ENCODE peak calls at places on chromosomes 5 and 9, in seven cellular contexts. E is GM04504, A is C1 segment of cervical spinal cord, Q is GM20000, X is mucosa of descending colon, D is GM13977, C is A549. I is an unnamed sample.

GRCh38 chr5:28807230-28807629 is 1768.8 kb upstream of the CDH9 start:
- DNase-seq in E (no peak), A (no peak), Q (no peak), X (no peak), D (no peak), C (no peak), I (no peak)

GRCh38 chr9:100811643-100812042 is 216.9 kb upstream of the PLPPR1 start:
- DNase-seq in E (no peak), A (no peak), Q (no peak), X (no peak), D (no peak), C (no peak), I (no peak)

GRCh38 chr9:6302417-6302816 is 25.8 kb upstream of the TPD52L3 start:
- DNase-seq in E (no peak), A (no peak), Q (no peak), X (no peak), D (no peak), C (no peak), I (no peak)

GRCh38 chr9:104914458-104914857 is 13.5 kb downstream of the ABCA1 start:
- DNase-seq in E (no peak), A (no peak), Q (no peak), X (no peak), D (no peak), C (no peak), I (no peak)

GRCh38 chr9:77954018-77954417 is 77.6 kb downstream of the GNAQ start:
- DNase-seq in E (no peak), A (no peak), Q (no peak), X (no peak), D (no peak), C (no peak), I (no peak)

GRCh38 chr9:3436629-3437028 is 89.2 kb downstream of the RFX3 start:
- DNase-seq in E (peak), A (no peak), Q (no peak), X (no peak), D (no peak), C (no peak), I (no peak)

GRCh38 chr5:113181853-113182490 is 205.4 kb downstream of the DCP2 start:
- DNase-seq in E (no peak), A (no peak), Q (no peak), X (no peak), D (no peak), C (no peak), I (no peak)

GRCh38 chr9:117926031-117926655 is 221.9 kb downstream of the TLR4 start:
- DNase-seq in E (no peak), A (no peak), Q (no peak), X (no peak), D (no peak), C (no peak), I (no peak)

GRCh38 chr5:32297181-32298055 is 15.3 kb downstream of the MTMR12 start:
- DNase-seq in E (no peak), A (no peak), Q (no peak), X (no peak), D (no peak), C (no peak), I (no peak)

GRCh38 chr5:78792342-78793055 is 143.9 kb upstream of the LHFPL2 start:
- DNase-seq in E (no peak), A (no peak), Q (peak), X (no peak), D (peak), C (no peak), I (no peak)

GRCh38 chr5:173197375-173197891 is 37.6 kb downstream of the NKX2-5 start:
- DNase-seq in E (no peak), A (no peak), Q (no peak), X (no peak), D (no peak), C (no peak), I (no peak)

GRCh38 chr9:81683704-81684103 is 5.6 kb downstream of the TLE1 start:
- DNase-seq in E (no peak), A (no peak), Q (no peak), X (no peak), D (no peak), C (no peak), I (no peak)

GRCh38 chr9:131216806-131217205 is 59.5 kb downstream of the FAM78A start:
- DNase-seq in E (no peak), A (no peak), Q (no peak), X (no peak), D (no peak), C (no peak), I (no peak)

GRCh38 chr5:13249854-13250253 is 694.6 kb downstream of the DNAH5 start:
- DNase-seq in E (no peak), A (no peak), Q (no peak), X (no peak), D (no peak), C (no peak), I (no peak)

GRCh38 chr5:175689147-175689991 is 31.5 kb downstream of the HRH2 start:
- DNase-seq in E (no peak), A (no peak), Q (no peak), X (no peak), D (no peak), C (no peak), I (peak)

GRCh38 chr5:17260549-17260948 is 43.1 kb downstream of the BASP1 start:
- DNase-seq in E (no peak), A (no peak), Q (no peak), X (no peak), D (no peak), C (no peak), I (no peak)

GRCh38 chr5:76014005-76014404 is 69.2 kb upstream of the SV2C start:
- DNase-seq in E (no peak), A (no peak), Q (no peak), X (no peak), D (no peak), C (no peak), I (no peak)

GRCh38 chr5:92778261-92778660 is 802.8 kb downstream of the NR2F1-AS1 start:
- DNase-seq in E (no peak), A (no peak), Q (no peak), X (no peak), D (no peak), C (no peak), I (no peak)

GRCh38 chr9:132018957-132019405 is 60.7 kb downstream of the MED27 start:
- DNase-seq in E (no peak), A (peak), Q (no peak), X (no peak), D (no peak), C (no peak), I (peak)

GRCh38 chr5:173394701-173395100 is 66.5 kb upstream of the STC2 start:
- DNase-seq in E (peak), A (no peak), Q (no peak), X (no peak), D (no peak), C (no peak), I (no peak)

GRCh38 chr5:178153530-178154340 is at the start of gene NHP2:
- DNase-seq in E (peak), A (peak), Q (peak), X (peak), D (peak), C (peak), I (peak)

GRCh38 chr9:928363-929042 is 48.0 kb upstream of the DMRT3 start:
- DNase-seq in E (no peak), A (no peak), Q (peak), X (no peak), D (peak), C (peak), I (no peak)

GRCh38 chr5:134879456-134879855 is 5.3 kb downstream of the TXNDC15 start:
- DNase-seq in E (no peak), A (no peak), Q (no peak), X (no peak), D (no peak), C (no peak), I (no peak)

GRCh38 chr9:137672907-137673791 is 54.3 kb downstream of the EHMT1 start:
- DNase-seq in E (peak), A (no peak), Q (peak), X (no peak), D (peak), C (peak), I (peak)

GRCh38 chr5:149895416-149896345 is 48.9 kb downstream of the PDE6A start:
- DNase-seq in E (no peak), A (no peak), Q (no peak), X (no peak), D (no peak), C (no peak), I (no peak)

GRCh38 chr9:134372621-134373267 is 46.5 kb downstream of the RXRA start:
- DNase-seq in E (no peak), A (no peak), Q (no peak), X (no peak), D (no peak), C (no peak), I (no peak)

GRCh38 chr9:133306242-133307194 is 29.5 kb downstream of the SURF6 start:
- DNase-seq in E (peak), A (no peak), Q (no peak), X (no peak), D (no peak), C (no peak), I (peak)

GRCh38 chr5:60257852-60258251 is 364.3 kb upstream of the PDE4D start:
- DNase-seq in E (no peak), A (no peak), Q (no peak), X (no peak), D (no peak), C (no peak), I (no peak)

GRCh38 chr5:179558912-179559279 is 8.5 kb downstream of the RUFY1 start:
- DNase-seq in E (no peak), A (no peak), Q (no peak), X (peak), D (peak), C (peak), I (no peak)

GRCh38 chr9:125361837-125362531 is 100.4 kb downstream of the GAPVD1 start:
- DNase-seq in E (no peak), A (no peak), Q (no peak), X (no peak), D (no peak), C (no peak), I (no peak)

GRCh38 chr9:136518623-136519022 is 27.2 kb downstream of the NOTCH1 start:
- DNase-seq in E (no peak), A (no peak), Q (no peak), X (peak), D (no peak), C (no peak), I (no peak)

GRCh38 chr9:28662675-28663074 is 1089.4 kb upstream of the C9orf72 start:
- DNase-seq in E (no peak), A (no peak), Q (no peak), X (no peak), D (no peak), C (no peak), I (no peak)

GRCh38 chr5:68187268-68188055 is 28.1 kb upstream of the PIK3R1 start:
- DNase-seq in E (no peak), A (peak), Q (no peak), X (no peak), D (peak), C (no peak), I (peak)

GRCh38 chr5:172686539-172687390 is 45.7 kb downstream of the NEURL1B start:
- DNase-seq in E (no peak), A (no peak), Q (peak), X (no peak), D (no peak), C (no peak), I (no peak)

GRCh38 chr9:119588874-119589560 is 219.8 kb upstream of the BRINP1 start:
- DNase-seq in E (no peak), A (no peak), Q (no peak), X (no peak), D (no peak), C (no peak), I (no peak)

GRCh38 chr5:173020643-173021042 is 35.5 kb upstream of the CREBRF start:
- DNase-seq in E (no peak), A (peak), Q (no peak), X (no peak), D (no peak), C (no peak), I (peak)

GRCh38 chr5:104452554-104452953 is 890.0 kb upstream of the NUDT12 start:
- DNase-seq in E (no peak), A (no peak), Q (no peak), X (no peak), D (no peak), C (no peak), I (no peak)

GRCh38 chr5:39829479-39829878 is 404.7 kb upstream of the DAB2 start:
- DNase-seq in E (no peak), A (no peak), Q (no peak), X (no peak), D (no peak), C (no peak), I (no peak)